ENCODE peak calls at places on chromosomes 7 and 10, in four cellular contexts. Z, O, R and C are unnamed samples.
A peak's percentile ranks its signal among the peaks of the same experiment; 100 is the strongest.

GRCh38 chr7:33862946-33863814 is 42.2 kb upstream of the BMPER start:
- DNase-seq in Z (no peak), O (no peak), R (no peak), C (no peak)

GRCh38 chr10:93481931-93482834 is at the start of gene MYOF:
- DNase-seq in Z (peak; percentile 34), O (peak; percentile 88), R (peak; percentile 54), C (no peak)

GRCh38 chr10:7107287-7107686 is 303.5 kb downstream of the SFMBT2 start:
- DNase-seq in Z (no peak), O (no peak), R (no peak), C (no peak)

GRCh38 chr10:3948843-3949242 is 163.8 kb upstream of the KLF6 start:
- DNase-seq in Z (peak; percentile 62), O (peak; percentile 88), R (no peak), C (no peak)

GRCh38 chr10:97771055-97771811 is 566 bp downstream of the SFRP5 start:
- DNase-seq in Z (no peak), O (no peak), R (no peak), C (no peak)

GRCh38 chr7:93228302-93228701 is 2.0 kb upstream of the HEPACAM2 start:
- DNase-seq in Z (no peak), O (peak; percentile 81), R (peak; percentile 31), C (peak; percentile 58)

GRCh38 chr7:157863906-157864810 is 527.4 kb downstream of the DNAJB6 start:
- DNase-seq in Z (no peak), O (no peak), R (no peak), C (no peak)

GRCh38 chr7:81299711-81300110 is 380.9 kb upstream of the SEMA3C start:
- DNase-seq in Z (no peak), O (no peak), R (no peak), C (no peak)

GRCh38 chr7:87463982-87464381 is 11.5 kb downstream of the ABCB4 start:
- DNase-seq in Z (no peak), O (no peak), R (no peak), C (no peak)

GRCh38 chr7:22147868-22148267 is 202.2 kb upstream of the CDCA7L start:
- DNase-seq in Z (no peak), O (no peak), R (no peak), C (no peak)

GRCh38 chr10:79184141-79184625 is 115.4 kb downstream of the ZMIZ1 start:
- DNase-seq in Z (no peak), O (peak; percentile 100), R (no peak), C (no peak)

GRCh38 chr10:129224065-129224464 is 243.0 kb upstream of the MGMT start:
- DNase-seq in Z (no peak), O (no peak), R (no peak), C (no peak)

GRCh38 chr10:88989824-88990527 is 622 bp upstream of the FAS start:
- DNase-seq in Z (no peak), O (peak; percentile 47), R (no peak), C (no peak)

GRCh38 chr10:110387617-110387982 is 82.9 kb upstream of the SMNDC1 start:
- DNase-seq in Z (no peak), O (no peak), R (no peak), C (no peak)

GRCh38 chr7:2698581-2699288 is 10.7 kb downstream of the AMZ1 start:
- DNase-seq in Z (peak; percentile 66), O (peak; percentile 17), R (no peak), C (no peak)

GRCh38 chr10:130141878-130142277 is 5.7 kb downstream of the GLRX3 start:
- DNase-seq in Z (peak; percentile 51), O (no peak), R (no peak), C (no peak)

GRCh38 chr10:71314028-71314693 is 4.9 kb upstream of the SLC29A3 start:
- DNase-seq in Z (peak; percentile 34), O (peak; percentile 50), R (peak; percentile 48), C (no peak)

GRCh38 chr10:94785211-94785610 is 22.7 kb downstream of the CYP2C19 start:
- DNase-seq in Z (no peak), O (peak; percentile 4), R (no peak), C (no peak)

GRCh38 chr7:66198956-66199355 is 6.2 kb upstream of the TPST1 start:
- DNase-seq in Z (no peak), O (no peak), R (no peak), C (no peak)

GRCh38 chr7:5494683-5495561 is 71.3 kb upstream of the TNRC18 start:
- DNase-seq in Z (peak; percentile 78), O (peak; percentile 83), R (peak; percentile 69), C (no peak)

GRCh38 chr10:119849031-119849789 is 23.4 kb downstream of the MCMBP start:
- DNase-seq in Z (no peak), O (no peak), R (no peak), C (no peak)

GRCh38 chr10:22831586-22831985 is 96.3 kb upstream of the ARMC3 start:
- DNase-seq in Z (no peak), O (no peak), R (no peak), C (no peak)

GRCh38 chr10:132479603-132480221 is 57.9 kb upstream of the INPP5A start:
- DNase-seq in Z (no peak), O (no peak), R (no peak), C (no peak)

GRCh38 chr7:8436965-8437364 is 3.6 kb downstream of the NXPH1 start:
- DNase-seq in Z (no peak), O (peak; percentile 69), R (peak; percentile 66), C (no peak)

GRCh38 chr7:130695840-130696239 is 9.5 kb upstream of the TSGA13 start:
- DNase-seq in Z (no peak), O (peak; percentile 57), R (peak; percentile 6), C (peak; percentile 24)

GRCh38 chr7:87574630-87575029 is 26.1 kb downstream of the ABCB1 start:
- DNase-seq in Z (no peak), O (peak; percentile 43), R (no peak), C (no peak)

GRCh38 chr10:47312663-47312995 is 9.6 kb upstream of the GDF2 start:
- DNase-seq in Z (no peak), O (no peak), R (no peak), C (no peak)

GRCh38 chr7:4845740-4846142 is 16.1 kb downstream of the PAPOLB start:
- DNase-seq in Z (no peak), O (no peak), R (peak; percentile 33), C (no peak)

GRCh38 chr7:44172803-44173424 is 16.3 kb downstream of the GCK start:
- DNase-seq in Z (no peak), O (no peak), R (no peak), C (no peak)

DNA sequence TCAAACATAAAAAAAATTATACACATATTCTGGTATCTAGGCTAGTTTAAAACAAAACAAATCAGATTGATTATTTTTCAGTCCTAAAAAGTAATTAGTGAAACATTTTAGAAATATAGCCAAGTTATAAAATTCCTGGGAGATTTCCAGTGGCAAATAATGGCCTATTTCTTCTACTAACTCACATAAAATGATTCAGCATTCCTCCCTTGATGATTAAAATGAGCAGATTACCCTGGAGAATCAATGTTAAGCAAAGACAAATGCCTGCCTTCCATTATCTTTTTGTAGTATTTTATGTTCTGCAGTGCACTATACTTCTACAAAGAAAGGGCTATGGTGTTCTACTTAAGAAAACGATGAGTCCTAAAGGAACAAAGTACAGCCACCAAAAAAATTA is 53.7 kb downstream of the PARD3 start:
- DNase-seq in Z (no peak), O (peak; percentile 78), R (no peak), C (no peak)
- H3K27ac ChIP-seq in Z (no peak overlapping the region), O (peak overlapping the region; percentile 81), R (no peak overlapping the region), C (no peak overlapping the region)

DNA sequence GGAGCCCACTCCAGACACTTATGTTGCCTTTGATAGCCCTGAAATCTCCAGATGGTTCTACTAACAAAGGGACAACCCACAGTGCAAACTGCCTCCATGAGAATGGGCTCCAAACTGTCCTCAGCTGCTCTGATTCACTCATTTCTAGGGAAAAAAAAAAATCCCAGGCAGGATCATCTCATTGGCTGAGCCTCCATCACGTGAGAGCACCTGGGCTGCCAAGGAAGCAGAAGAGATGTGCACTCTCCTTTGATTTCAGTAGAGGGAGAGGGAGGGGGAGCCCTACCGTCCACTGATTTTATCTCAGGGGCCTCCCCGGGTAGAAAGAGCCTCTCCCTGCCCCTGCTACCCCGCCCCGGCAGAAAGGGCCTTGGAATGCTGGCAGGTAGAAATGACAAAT is 725.3 kb downstream of the PHTF2 start:
- DNase-seq in Z (no peak), O (no peak), R (no peak), C (no peak)
- H3K27ac ChIP-seq in Z (no peak overlapping the region), O (no peak overlapping the region), R (no peak overlapping the region), C (no peak overlapping the region)

DNA sequence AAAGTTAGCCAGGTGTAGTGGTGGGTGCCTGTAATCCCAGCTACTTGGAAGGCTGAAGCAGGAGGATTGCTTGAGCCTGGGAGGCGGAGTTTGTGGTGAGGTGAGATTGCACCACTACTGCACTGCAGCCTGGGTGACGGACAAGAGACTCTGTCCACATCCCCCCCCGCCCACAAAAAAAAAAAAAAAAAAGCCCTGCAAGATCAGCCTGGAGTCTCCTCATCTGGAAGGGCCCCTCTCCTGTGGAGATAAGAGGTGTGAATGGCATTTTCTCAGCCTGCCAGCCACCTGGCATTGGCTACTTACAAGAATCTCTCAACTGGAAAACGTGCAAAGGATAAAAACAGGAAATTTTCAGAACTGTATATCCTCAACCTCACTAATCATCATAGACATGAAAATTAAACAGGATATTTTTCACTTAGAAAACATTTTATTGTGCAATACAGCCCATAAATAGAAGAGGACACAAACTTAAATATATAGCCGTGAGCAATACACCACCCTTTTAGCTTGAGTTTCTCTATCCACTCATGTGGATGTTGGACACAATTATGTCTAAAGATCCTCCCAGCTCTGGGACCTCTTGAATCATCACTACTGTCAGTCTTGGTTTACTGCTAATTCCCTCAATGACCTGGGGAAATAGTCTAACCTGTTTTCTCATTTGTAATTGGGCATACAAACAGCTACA is 11.3 kb upstream of the TSPAN15 start:
- DNase-seq in Z (no peak), O (peak; percentile 96), R (no peak), C (no peak)
- H3K27ac ChIP-seq in Z (no peak overlapping the region), O (peak overlapping the region; percentile 91), R (no peak overlapping the region), C (no peak overlapping the region)

GRCh38 chr10:72315054-72315453 is 39.7 kb downstream of the DNAJB12 start:
- DNase-seq in Z (no peak), O (no peak), R (no peak), C (no peak)
- H3K27ac ChIP-seq in Z (peak overlapping the region; percentile 7), O (peak overlapping the region; percentile 77), R (no peak overlapping the region), C (no peak overlapping the region)

GRCh38 chr7:101952355-101953247 is 135.2 kb downstream of the CUX1 start:
- DNase-seq in Z (no peak), O (peak; percentile 84), R (no peak), C (no peak)

GRCh38 chr7:101950450-101951119 is 133.2 kb downstream of the CUX1 start:
- DNase-seq in Z (no peak), O (peak; percentile 40), R (no peak), C (no peak)

GRCh38 chr7:101954494-101954893 is 137.1 kb downstream of the CUX1 start:
- DNase-seq in Z (no peak), O (no peak), R (no peak), C (no peak)

GRCh38 chr7:101951757-101952156 is 134.3 kb downstream of the CUX1 start:
- DNase-seq in Z (no peak), O (no peak), R (no peak), C (no peak)

DNA sequence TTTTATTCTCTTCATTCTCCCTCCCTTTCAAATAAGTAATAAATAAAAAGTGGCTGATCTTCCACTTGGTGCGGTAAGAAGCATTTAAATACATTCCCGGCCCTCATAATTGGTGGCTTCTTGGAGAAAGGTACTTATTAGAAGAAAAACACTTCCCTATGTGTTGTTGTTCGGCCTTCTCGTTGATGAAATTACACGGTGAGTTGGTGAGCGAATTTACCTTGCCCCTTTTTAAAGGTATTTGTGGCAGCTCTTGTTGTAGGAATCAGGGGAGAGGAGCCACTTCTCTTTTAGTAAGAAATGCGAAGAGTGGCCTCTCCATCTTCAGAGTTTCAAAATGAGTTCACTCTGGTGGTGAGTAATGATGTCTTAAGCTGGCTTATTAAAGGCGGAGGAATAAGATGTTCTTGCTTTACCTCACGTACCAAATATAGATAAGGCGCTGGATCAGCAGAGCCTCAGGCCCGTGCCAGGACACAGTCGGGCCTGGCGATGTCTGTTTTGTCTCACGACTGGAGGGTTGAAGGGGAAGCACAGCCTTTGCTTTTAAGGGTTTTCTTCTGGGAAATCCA is 135.9 kb downstream of the CUX1 start:
- DNase-seq in Z (no peak), O (peak; percentile 61), R (no peak), C (no peak)
- H3K27ac ChIP-seq in Z (no peak overlapping the region), O (peak overlapping the region; percentile 92), R (no peak overlapping the region), C (no peak overlapping the region)